ENCODE peak calls at places on chromosomes 6 and 20, in eight cellular contexts. B is fibroblast of mammary gland; D is stimulated activated CD8-positive, alpha-beta memory T cell treated with anti-CD3 and anti-CD28 coated beads, Interleukin-15, amount 100 ng/mL, for 24 hours; N is cerebellar cortex; K is left cardiac atrium; S is iPS-NIHi11; A is putamen; U is CD8-positive, alpha-beta memory T cell. P is an unnamed sample.

GRCh38 chr6:1892716-1893115 is 283.0 kb downstream of the FOXC1 start:
- DNase-seq in B (no peak), D (no peak), N (no peak), K (peak), S (no peak), A (no peak), U (no peak), P (no peak)

GRCh38 chr6:43436577-43437282 is 9.4 kb downstream of the ABCC10 start:
- DNase-seq in B (peak), D (no peak), N (no peak), K (no peak), S (no peak), A (no peak), U (no peak), P (peak)

GRCh38 chr6:170050591-170051041 is 240.3 kb downstream of the DLL1 start:
- DNase-seq in B (no peak), D (no peak), N (no peak), K (no peak), S (no peak), A (no peak), U (no peak), P (no peak)

GRCh38 chr6:436308-437041 is 44.9 kb downstream of the IRF4 start:
- DNase-seq in B (peak), D (no peak), N (no peak), K (no peak), S (no peak), A (no peak), U (no peak), P (no peak)

GRCh38 chr20:50175938-50176933 is 14.4 kb upstream of the CEBPB start:
- DNase-seq in B (no peak), D (no peak), N (no peak), K (no peak), S (no peak), A (peak), U (no peak), P (no peak)

GRCh38 chr6:135853986-135854385 is 2.5 kb downstream of the PDE7B start:
- DNase-seq in B (peak), D (no peak), N (no peak), K (no peak), S (no peak), A (no peak), U (no peak), P (no peak)

GRCh38 chr20:34506480-34506879 is 9.7 kb upstream of the DYNLRB1 start:
- DNase-seq in B (no peak), D (no peak), N (no peak), K (no peak), S (no peak), A (no peak), U (no peak), P (no peak)

GRCh38 chr6:31815025-31815838 is at the start of the genes HSPA1A and HSPA1L:
- DNase-seq in B (peak), D (no peak), N (peak), K (peak), S (peak), A (peak), U (peak), P (peak)

GRCh38 chr6:150144294-150144868 is 1.5 kb downstream of the PPP1R14C start:
- DNase-seq in B (no peak), D (no peak), N (peak), K (no peak), S (no peak), A (no peak), U (no peak), P (no peak)

GRCh38 chr20:1860446-1860845 is 34.8 kb upstream of the SIRPA start:
- DNase-seq in B (peak), D (no peak), N (no peak), K (no peak), S (no peak), A (no peak), U (no peak), P (no peak)

GRCh38 chr20:62755817-62756724 is 40.2 kb upstream of the MRGBP start:
- DNase-seq in B (no peak), D (no peak), N (no peak), K (peak), S (no peak), A (no peak), U (no peak), P (no peak)

GRCh38 chr20:38278150-38278549 is 17.6 kb upstream of the KIAA1755 start:
- DNase-seq in B (no peak), D (no peak), N (no peak), K (no peak), S (no peak), A (peak), U (no peak), P (no peak)

GRCh38 chr6:148981515-148981914 is 234.7 kb downstream of the UST start:
- DNase-seq in B (no peak), D (no peak), N (no peak), K (no peak), S (no peak), A (no peak), U (no peak), P (no peak)

GRCh38 chr20:43460830-43461200 is 3.1 kb downstream of the SRSF6 start:
- DNase-seq in B (no peak), D (no peak), N (no peak), K (no peak), S (no peak), A (no peak), U (no peak), P (no peak)

GRCh38 chr20:33444797-33445560 is 1.4 kb upstream of the SNTA1 start:
- DNase-seq in B (peak), D (no peak), N (no peak), K (no peak), S (no peak), A (no peak), U (no peak), P (peak)

GRCh38 chr6:53979468-53980067 is 131.7 kb upstream of the MLIP start:
- DNase-seq in B (peak), D (no peak), N (peak), K (no peak), S (peak), A (no peak), U (no peak), P (no peak)

P was measured in thyroid gland.